ENCODE peak calls at places on chromosomes 2 and 18, in five cellular contexts. Q is naive thymus-derived CD8-positive, alpha-beta T cell; L is myocyte; C is activated T-cell treated with anti-CD3 and anti-CD28 coated beads for 48 hours; P is HuH-7. T is an unnamed sample.

GRCh38 chr2:9160732-9161131 is 45.9 kb upstream of the ASAP2 start:
- DNase-seq in Q (no peak), L (no peak), C (no peak), P (no peak), T (peak)

GRCh38 chr2:43513216-43513615 is 82.6 kb downstream of the THADA start:
- DNase-seq in Q (no peak), L (no peak), C (no peak), P (no peak), T (no peak)

GRCh38 chr2:235940330-235940729 is 227.9 kb downstream of the GBX2 start:
- DNase-seq in Q (no peak), L (peak), C (no peak), P (no peak), T (no peak)

GRCh38 chr18:78965260-78965659 is 14.4 kb upstream of the SALL3 start:
- DNase-seq in Q (no peak), L (no peak), C (no peak), P (no peak), T (no peak)

GRCh38 chr2:189327879-189328351 is 113.4 kb upstream of the WDR75 start:
- DNase-seq in Q (no peak), L (peak), C (no peak), P (no peak), T (no peak)

GRCh38 chr2:84970266-84970955 is 550 bp upstream of the KCMF1 start:
- DNase-seq in Q (peak), L (peak), C (peak), P (peak), T (peak)

GRCh38 chr2:230423851-230424458 is 8.0 kb downstream of the SP100 start:
- DNase-seq in Q (no peak), L (peak), C (no peak), P (no peak), T (no peak)

GRCh38 chr2:220318037-220318436 is 690.6 kb downstream of the SLC4A3 start:
- DNase-seq in Q (no peak), L (no peak), C (no peak), P (no peak), T (no peak)

GRCh38 chr2:134206573-134206972 is 47.3 kb upstream of the MGAT5 start:
- DNase-seq in Q (no peak), L (peak), C (no peak), P (no peak), T (no peak)

GRCh38 chr2:20326163-20326780 is 24.4 kb downstream of the PUM2 start:
- DNase-seq in Q (peak), L (peak), C (peak), P (peak), T (peak)

GRCh38 chr2:64354857-64355680 is 98.9 kb upstream of the LGALSL start:
- DNase-seq in Q (no peak), L (peak), C (no peak), P (no peak), T (no peak)

GRCh38 chr2:150981826-150982225 is 279.8 kb downstream of the RBM43 start:
- DNase-seq in Q (no peak), L (no peak), C (no peak), P (no peak), T (no peak)

GRCh38 chr18:62339106-62339988 is 14.2 kb downstream of the TNFRSF11A start:
- DNase-seq in Q (no peak), L (no peak), C (no peak), P (no peak), T (no peak)

GRCh38 chr18:34977787-34978532 is 63.3 kb upstream of the MAPRE2 start:
- DNase-seq in Q (peak), L (peak), C (peak), P (peak), T (peak)

GRCh38 chr2:190121971-190122370 is 59.4 kb upstream of the MSTN start:
- DNase-seq in Q (no peak), L (no peak), C (no peak), P (peak), T (peak)

GRCh38 chr2:42009657-42010580 is 37.9 kb upstream of the PKDCC start:
- DNase-seq in Q (no peak), L (no peak), C (peak), P (no peak), T (no peak)

GRCh38 chr2:53173698-53174455 is 593.7 kb upstream of the CHAC2 start:
- DNase-seq in Q (no peak), L (no peak), C (no peak), P (no peak), T (no peak)

GRCh38 chr2:132620115-132620514 is 49.9 kb downstream of the LYPD1 start:
- DNase-seq in Q (no peak), L (peak), C (no peak), P (no peak), T (no peak)

GRCh38 chr2:145088733-145089132 is 568.8 kb upstream of the ZEB2 start:
- DNase-seq in Q (no peak), L (no peak), C (no peak), P (no peak), T (no peak)

GRCh38 chr2:231503777-231504176 is 26.5 kb downstream of the NMUR1 start:
- DNase-seq in Q (no peak), L (no peak), C (no peak), P (no peak), T (no peak)

GRCh38 chr2:191512202-191512601 is 165.7 kb upstream of the NABP1 start:
- DNase-seq in Q (no peak), L (no peak), C (no peak), P (no peak), T (no peak)

GRCh38 chr18:62128157-62128556 is 58.7 kb downstream of the PIGN start:
- DNase-seq in Q (no peak), L (peak), C (no peak), P (no peak), T (no peak)

GRCh38 chr2:217826505-217826904 is 176.3 kb downstream of the TNS1 start:
- DNase-seq in Q (no peak), L (peak), C (no peak), P (no peak), T (no peak)

GRCh38 chr18:78531637-78532036 is 448.0 kb upstream of the SALL3 start:
- DNase-seq in Q (no peak), L (no peak), C (no peak), P (no peak), T (no peak)

GRCh38 chr2:219665926-219666325 is 38.5 kb downstream of the SLC4A3 start:
- DNase-seq in Q (no peak), L (no peak), C (no peak), P (no peak), T (no peak)

GRCh38 chr2:146461068-146461467 is 1383.8 kb upstream of the ACVR2A start:
- DNase-seq in Q (no peak), L (no peak), C (no peak), P (no peak), T (no peak)

GRCh38 chr2:25808006-25808383 is 70.3 kb downstream of the ASXL2 start:
- DNase-seq in Q (no peak), L (peak), C (no peak), P (no peak), T (no peak)

GRCh38 chr2:16051841-16052564 is 111.7 kb downstream of the MYCN start:
- DNase-seq in Q (no peak), L (no peak), C (no peak), P (no peak), T (no peak)

T was measured in Caco-2.